ENCODE peak calls at places on chromosomes 7 and 10, in five cellular contexts. One of them, this sample, is unnamed.

GRCh38 chr10:84607523-84607922 is 279.1 kb downstream of the CCSER2 start:
- DNase-seq in GM12878: no peak
- DNase-seq in K562: no peak
- DNase-seq in SK-N-SH: no peak
- DNase-seq in HepG2: no peak
- DNase-seq in this sample: no peak

GRCh38 chr7:65750511-65751344 is 122.1 kb upstream of the VKORC1L1 start:
- DNase-seq in K562: peak
- DNase-seq in GM12878: peak
- DNase-seq in SK-N-SH: peak
- DNase-seq in HepG2: peak
- DNase-seq in this sample: peak

GRCh38 chr7:42746226-42746625 is 165.6 kb downstream of the C7orf25 start:
- DNase-seq in GM12878: no peak
- DNase-seq in HepG2: no peak
- DNase-seq in K562: no peak
- DNase-seq in SK-N-SH: no peak
- DNase-seq in this sample: no peak

GRCh38 chr10:44310762-44311562 is 73.9 kb downstream of the CXCL12 start:
- DNase-seq in GM12878: no peak
- DNase-seq in HepG2: no peak
- DNase-seq in K562: peak
- DNase-seq in SK-N-SH: peak
- DNase-seq in this sample: peak

GRCh38 chr7:23012186-23012585 is 1.7 kb downstream of the HYCC1 start:
- DNase-seq in K562: no peak
- DNase-seq in SK-N-SH: no peak
- DNase-seq in HepG2: no peak
- DNase-seq in GM12878: no peak
- DNase-seq in this sample: no peak

GRCh38 chr7:111006040-111006439 is 84.9 kb upstream of the LRRN3 start:
- DNase-seq in HepG2: no peak
- DNase-seq in GM12878: no peak
- DNase-seq in SK-N-SH: no peak
- DNase-seq in K562: no peak
- DNase-seq in this sample: no peak

GRCh38 chr7:45923290-45923689 is 2.2 kb upstream of the IGFBP3 start:
- DNase-seq in HepG2: peak
- DNase-seq in GM12878: no peak
- DNase-seq in SK-N-SH: peak
- DNase-seq in K562: peak
- DNase-seq in this sample: peak

GRCh38 chr10:123582084-123582989 is 83.8 kb upstream of the GPR26 start:
- DNase-seq in SK-N-SH: peak
- DNase-seq in GM12878: no peak
- DNase-seq in HepG2: peak
- DNase-seq in K562: peak
- DNase-seq in this sample: peak

GRCh38 chr10:5818894-5819293 is 5.7 kb upstream of the GDI2 start:
- DNase-seq in HepG2: no peak
- DNase-seq in GM12878: no peak
- DNase-seq in SK-N-SH: no peak
- DNase-seq in K562: no peak
- DNase-seq in this sample: no peak

GRCh38 chr10:112977294-112977951 is 27.4 kb downstream of the TCF7L2 start:
- DNase-seq in K562: no peak
- DNase-seq in HepG2: no peak
- DNase-seq in SK-N-SH: peak
- DNase-seq in GM12878: no peak
- DNase-seq in this sample: no peak

GRCh38 chr10:15642095-15642494 is 77.6 kb downstream of the ITGA8 start:
- DNase-seq in SK-N-SH: no peak
- DNase-seq in GM12878: no peak
- DNase-seq in K562: no peak
- DNase-seq in HepG2: no peak
- DNase-seq in this sample: no peak

GRCh38 chr10:16231734-16232133 is 205.1 kb upstream of the PTER start:
- DNase-seq in K562: no peak
- DNase-seq in GM12878: no peak
- DNase-seq in SK-N-SH: peak
- DNase-seq in HepG2: no peak
- DNase-seq in this sample: no peak

GRCh38 chr7:41163991-41164390 is 538.9 kb downstream of the INHBA start:
- DNase-seq in GM12878: no peak
- DNase-seq in K562: no peak
- DNase-seq in SK-N-SH: no peak
- DNase-seq in HepG2: no peak
- DNase-seq in this sample: no peak

GRCh38 chr10:9253121-9253520 is 1198.6 kb downstream of the GATA3 start:
- DNase-seq in GM12878: no peak
- DNase-seq in SK-N-SH: peak
- DNase-seq in K562: no peak
- DNase-seq in HepG2: no peak
- DNase-seq in this sample: no peak

GRCh38 chr7:88927-89921 is 103.1 kb upstream of the FAM20C start:
- DNase-seq in GM12878: no peak
- DNase-seq in SK-N-SH: no peak
- DNase-seq in HepG2: no peak
- DNase-seq in K562: no peak
- DNase-seq in this sample: no peak

GRCh38 chr7:99278180-99278579 is 5.5 kb downstream of the MYH16 start:
- DNase-seq in K562: no peak
- DNase-seq in HepG2: no peak
- DNase-seq in SK-N-SH: no peak
- DNase-seq in GM12878: no peak
- DNase-seq in this sample: no peak

GRCh38 chr7:20350518-20350951 is 19.8 kb downstream of the ITGB8 start:
- DNase-seq in K562: no peak
- DNase-seq in GM12878: no peak
- DNase-seq in HepG2: no peak
- DNase-seq in SK-N-SH: peak
- DNase-seq in this sample: peak

GRCh38 chr10:100600218-100600617 is 64.5 kb downstream of the HIF1AN start:
- DNase-seq in SK-N-SH: no peak
- DNase-seq in HepG2: no peak
- DNase-seq in GM12878: no peak
- DNase-seq in K562: no peak
- DNase-seq in this sample: peak

GRCh38 chr10:62063795-62064472 is 162.4 kb downstream of the ARID5B start:
- DNase-seq in HepG2: no peak
- DNase-seq in GM12878: no peak
- DNase-seq in K562: peak
- DNase-seq in SK-N-SH: no peak
- DNase-seq in this sample: no peak

GRCh38 chr10:133014416-133015210 is 72.2 kb upstream of the CFAP46 start:
- DNase-seq in K562: no peak
- DNase-seq in SK-N-SH: no peak
- DNase-seq in HepG2: no peak
- DNase-seq in GM12878: no peak
- DNase-seq in this sample: no peak
- TF ChIP-seq FOXM1 in K562: no peak
- TF ChIP-seq FOXM1 in SK-N-SH: no peak
- TF ChIP-seq FOXM1 in HepG2: no peak
- TF ChIP-seq FOXM1 in GM12878: no peak
- TF ChIP-seq FOXM1 in this sample: no peak

DNA sequence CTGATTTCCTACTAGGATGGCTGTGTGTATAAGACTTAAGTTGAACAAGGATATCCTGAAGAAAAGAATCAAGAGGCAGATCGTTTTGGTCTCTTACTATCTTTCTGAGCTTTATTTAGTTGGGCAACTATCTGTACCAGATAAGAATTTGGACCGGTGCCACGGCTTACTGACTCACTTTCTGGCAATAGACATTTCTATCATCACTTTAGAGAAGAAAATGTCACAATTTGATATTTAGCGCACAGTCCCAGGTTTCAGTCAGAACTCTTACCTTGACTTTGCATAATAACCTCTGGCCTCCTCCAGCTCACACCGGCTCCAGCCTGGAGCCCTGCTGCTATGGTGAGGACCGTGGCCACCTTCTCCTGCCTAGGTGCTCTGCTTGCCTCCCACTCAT is 218.2 kb upstream of the MDFIC start:
- DNase-seq in K562: no peak
- DNase-seq in HepG2: no peak
- DNase-seq in SK-N-SH: no peak
- DNase-seq in GM12878: no peak
- DNase-seq in this sample: no peak
- TF ChIP-seq FOXM1 in K562: no peak
- TF ChIP-seq FOXM1 in HepG2: no peak
- TF ChIP-seq FOXM1 in SK-N-SH: no peak
- TF ChIP-seq FOXM1 in GM12878: no peak
- TF ChIP-seq FOXM1 in this sample: no peak

GRCh38 chr7:145151651-145152050 is 315.8 kb upstream of the TPK1 start:
- DNase-seq in SK-N-SH: no peak
- DNase-seq in K562: no peak
- DNase-seq in HepG2: no peak
- DNase-seq in GM12878: no peak
- DNase-seq in this sample: no peak

GRCh38 chr7:145156834-145157233 is 321.0 kb upstream of the TPK1 start:
- DNase-seq in SK-N-SH: no peak
- DNase-seq in K562: no peak
- DNase-seq in HepG2: no peak
- DNase-seq in GM12878: no peak
- DNase-seq in this sample: no peak

GRCh38 chr7:145147865-145148264 is 312.0 kb upstream of the TPK1 start:
- DNase-seq in K562: no peak
- DNase-seq in GM12878: no peak
- DNase-seq in SK-N-SH: no peak
- DNase-seq in HepG2: no peak
- DNase-seq in this sample: no peak

GRCh38 chr7:145152589-145152988 is 316.7 kb upstream of the TPK1 start:
- DNase-seq in GM12878: no peak
- DNase-seq in HepG2: no peak
- DNase-seq in SK-N-SH: no peak
- DNase-seq in K562: no peak
- DNase-seq in this sample: no peak
- TF ChIP-seq FOXM1 in GM12878: no peak
- TF ChIP-seq FOXM1 in HepG2: no peak
- TF ChIP-seq FOXM1 in SK-N-SH: no peak
- TF ChIP-seq FOXM1 in K562: no peak
- TF ChIP-seq FOXM1 in this sample: no peak

GRCh38 chr7:50449881-50450690 is at the start of gene FIGNL1:
- DNase-seq in K562: peak
- DNase-seq in SK-N-SH: peak
- DNase-seq in GM12878: peak
- DNase-seq in HepG2: peak
- DNase-seq in this sample: peak

GRCh38 chr7:50449501-50449880 is 659 bp downstream of the FIGNL1 start:
- DNase-seq in SK-N-SH: no peak
- DNase-seq in GM12878: no peak
- DNase-seq in HepG2: no peak
- DNase-seq in K562: no peak
- DNase-seq in this sample: no peak

GRCh38 chr7:50448823-50449222 is 1.3 kb downstream of the FIGNL1 start:
- DNase-seq in K562: no peak
- DNase-seq in HepG2: no peak
- DNase-seq in GM12878: no peak
- DNase-seq in SK-N-SH: no peak
- DNase-seq in this sample: no peak

GRCh38 chr7:50446542-50446960 is 3.6 kb downstream of the FIGNL1 start:
- DNase-seq in SK-N-SH: no peak
- DNase-seq in K562: no peak
- DNase-seq in GM12878: peak
- DNase-seq in HepG2: peak
- DNase-seq in this sample: no peak

DNA sequence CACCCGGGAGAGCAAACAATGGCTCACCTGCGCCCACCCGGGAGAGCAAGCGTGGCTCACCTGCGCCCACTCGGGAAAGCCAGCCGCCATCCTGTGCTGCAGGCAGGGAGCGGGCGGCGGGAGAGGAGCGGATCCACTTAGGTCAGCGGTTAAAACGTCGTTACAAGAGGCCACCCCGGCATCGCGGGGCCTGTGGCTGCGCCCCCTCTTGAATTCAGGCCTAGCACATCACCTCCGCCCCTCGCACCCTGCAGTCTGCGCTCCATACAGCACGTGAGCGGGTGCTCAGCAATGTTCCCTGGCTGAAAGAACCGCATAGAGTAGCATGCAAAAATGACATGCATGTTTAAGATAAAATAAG is 521 bp upstream of the FIGNL1 start:
- DNase-seq in HepG2: no peak
- DNase-seq in K562: no peak
- DNase-seq in SK-N-SH: peak
- DNase-seq in GM12878: no peak
- DNase-seq in this sample: no peak
- TF ChIP-seq FOXM1 in HepG2: no peak
- TF ChIP-seq FOXM1 in K562: no peak
- TF ChIP-seq FOXM1 in SK-N-SH: no peak
- TF ChIP-seq FOXM1 in GM12878: no peak
- TF ChIP-seq FOXM1 in this sample: no peak

GRCh38 chr10:48439581-48440041 is 133.1 kb downstream of the MAPK8 start:
- DNase-seq in HepG2: peak
- DNase-seq in K562: peak
- DNase-seq in SK-N-SH: no peak
- DNase-seq in GM12878: no peak
- DNase-seq in this sample: no peak
- TF ChIP-seq FOXM1 in HepG2: no peak
- TF ChIP-seq FOXM1 in K562: no peak
- TF ChIP-seq FOXM1 in SK-N-SH: no peak
- TF ChIP-seq FOXM1 in GM12878: no peak
- TF ChIP-seq FOXM1 in this sample: no peak

DNA sequence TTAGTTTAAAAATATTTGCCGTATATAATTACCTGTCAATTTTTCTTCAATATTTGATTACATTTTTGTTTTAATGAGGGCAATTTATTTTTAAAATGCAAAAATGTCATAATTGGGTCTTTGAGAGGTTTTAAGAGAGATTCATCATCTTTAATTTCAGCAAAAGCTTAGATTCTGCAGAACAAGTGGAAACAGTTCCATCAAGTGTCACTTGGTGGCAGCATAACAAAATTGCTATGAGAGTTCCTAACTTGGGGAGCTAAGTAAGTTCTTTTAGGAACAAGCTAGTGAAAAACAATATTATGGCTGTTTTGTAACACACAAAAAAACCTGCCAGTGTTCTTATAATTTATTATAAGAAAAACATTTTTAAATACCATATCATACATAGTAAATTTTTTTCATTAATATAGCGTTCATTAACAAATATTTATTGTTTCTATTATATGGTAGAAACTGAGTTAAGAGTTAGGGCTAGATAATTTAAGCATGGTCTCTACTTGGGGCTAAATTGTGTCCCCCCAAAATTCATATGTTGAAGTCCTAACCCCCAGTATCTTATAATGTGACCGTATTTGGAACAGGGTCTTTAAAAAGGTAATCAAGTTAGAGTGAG is 155.2 kb downstream of the MAGI2 start:
- DNase-seq in SK-N-SH: peak
- DNase-seq in GM12878: no peak
- DNase-seq in K562: no peak
- DNase-seq in HepG2: peak
- DNase-seq in this sample: peak
- TF ChIP-seq FOXM1 in SK-N-SH: no peak
- TF ChIP-seq FOXM1 in GM12878: no peak
- TF ChIP-seq FOXM1 in K562: no peak
- TF ChIP-seq FOXM1 in HepG2: no peak
- TF ChIP-seq FOXM1 in this sample: no peak